ENCODE peak calls at places on chromosomes 6 and 20, in seven cellular contexts. J is RPMI8226, X is AG10803, I is glomerular endothelial cell, G is pancreas, N is body of pancreas, Z is EL. R is an unnamed sample.

GRCh38 chr20:62876826-62877728 is 15.5 kb upstream of the TCFL5 start:
- DNase-seq in J (no peak), X (peak; percentile 57), I (no peak), G (no peak), N (peak; percentile 64), Z (no peak), R (no peak)

GRCh38 chr6:2369606-2370005 is 124.2 kb upstream of the GMDS start:
- DNase-seq in J (peak; percentile 60), X (no peak), I (no peak), G (no peak), N (no peak), Z (no peak), R (no peak)

GRCh38 chr6:138162104-138162946 is 586 bp downstream of the ARFGEF3 start:
- DNase-seq in J (peak; percentile 15), X (no peak), I (no peak), G (peak; percentile 32), N (peak; percentile 55), Z (peak; percentile 4), R (no peak)

GRCh38 chr6:48426636-48427035 is 315.6 kb upstream of the PTCHD4 start:
- DNase-seq in J (no peak), X (peak; percentile 43), I (no peak), G (no peak), N (no peak), Z (peak; percentile 91), R (no peak)

GRCh38 chr6:109045423-109046012 is 49.1 kb downstream of the SESN1 start:
- DNase-seq in J (no peak), X (no peak), I (no peak), G (no peak), N (no peak), Z (no peak), R (no peak)

GRCh38 chr20:36018208-36018988 is 50.0 kb downstream of the CNBD2 start:
- DNase-seq in J (no peak), X (no peak), I (no peak), G (no peak), N (no peak), Z (no peak), R (no peak)

GRCh38 chr6:39669943-39670342 is 55.3 kb downstream of the KIF6 start:
- DNase-seq in J (no peak), X (no peak), I (no peak), G (no peak), N (no peak), Z (no peak), R (no peak)

GRCh38 chr20:48159156-48159971 is 374.1 kb upstream of the SULF2 start:
- DNase-seq in J (no peak), X (no peak), I (no peak), G (no peak), N (peak; percentile 17), Z (no peak), R (no peak)

GRCh38 chr6:626236-626635 is 30.7 kb downstream of the HUS1B start:
- DNase-seq in J (no peak), X (no peak), I (no peak), G (no peak), N (no peak), Z (peak; percentile 4), R (no peak)

GRCh38 chr6:137258170-137258569 is 39.0 kb upstream of the IFNGR1 start:
- DNase-seq in J (no peak), X (peak; percentile 31), I (no peak), G (no peak), N (peak; percentile 46), Z (no peak), R (no peak)

GRCh38 chr6:108638993-108639392 is 78.3 kb downstream of the FOXO3 start:
- DNase-seq in J (no peak), X (no peak), I (no peak), G (no peak), N (no peak), Z (no peak), R (no peak)

GRCh38 chr6:81003156-81003555 is 749.3 kb downstream of the TENT5A start:
- DNase-seq in J (no peak), X (peak; percentile 15), I (no peak), G (no peak), N (no peak), Z (peak; percentile 57), R (no peak)

GRCh38 chr6:63690210-63690609 is 54.6 kb downstream of the PHF3 start:
- DNase-seq in J (no peak), X (no peak), I (no peak), G (no peak), N (no peak), Z (no peak), R (no peak)

GRCh38 chr20:11906626-11907480 is 10.8 kb upstream of the BTBD3 start:
- DNase-seq in J (no peak), X (no peak), I (no peak), G (no peak), N (no peak), Z (no peak), R (no peak)

GRCh38 chr6:47633141-47633540 is 65.2 kb upstream of the ADGRF4 start:
- DNase-seq in J (no peak), X (peak; percentile 27), I (no peak), G (no peak), N (no peak), Z (peak; percentile 4), R (no peak)

GRCh38 chr20:35021063-35021462 is 65.4 kb downstream of the MYH7B start:
- DNase-seq in J (no peak), X (no peak), I (peak; percentile 79), G (no peak), N (no peak), Z (no peak), R (no peak)

GRCh38 chr6:19325335-19325789 is 511.8 kb upstream of the ID4 start:
- DNase-seq in J (no peak), X (peak; percentile 70), I (no peak), G (no peak), N (no peak), Z (no peak), R (no peak)

GRCh38 chr6:17892097-17892686 is 95.2 kb downstream of the KIF13A start:
- DNase-seq in J (no peak), X (no peak), I (no peak), G (no peak), N (no peak), Z (no peak), R (no peak)

GRCh38 chr20:11935754-11936551 is 18.3 kb downstream of the BTBD3 start:
- DNase-seq in J (no peak), X (no peak), I (no peak), G (no peak), N (no peak), Z (no peak), R (peak; percentile 70)

GRCh38 chr20:60867589-60867988 is 384.5 kb upstream of the CDH4 start:
- DNase-seq in J (no peak), X (no peak), I (no peak), G (peak; percentile 30), N (peak; percentile 33), Z (no peak), R (no peak)

GRCh38 chr6:90584636-90585255 is 2.1 kb downstream of the MAP3K7 start:
- DNase-seq in J (no peak), X (peak; percentile 24), I (no peak), G (no peak), N (no peak), Z (peak; percentile 23), R (no peak)

GRCh38 chr20:52948491-52948890 is 23.7 kb upstream of the TSHZ2 start:
- DNase-seq in J (no peak), X (no peak), I (no peak), G (no peak), N (no peak), Z (no peak), R (no peak)

GRCh38 chr6:126033696-126034095 is 47.4 kb downstream of the TRMT11 start:
- DNase-seq in J (peak; percentile 6), X (peak; percentile 95), I (peak; percentile 34), G (peak; percentile 17), N (peak; percentile 54), Z (peak; percentile 85), R (no peak)

GRCh38 chr6:30810813-30811329 is 66.5 kb upstream of the IER3 start:
- DNase-seq in J (peak; percentile 17), X (no peak), I (no peak), G (no peak), N (no peak), Z (no peak), R (no peak)

GRCh38 chr6:143183735-143184134 is 123.0 kb downstream of the AIG1 start:
- DNase-seq in J (no peak), X (no peak), I (no peak), G (no peak), N (no peak), Z (no peak), R (no peak)

GRCh38 chr20:64130271-64130670 is 22.9 kb upstream of the NPBWR2 start:
- DNase-seq in J (no peak), X (no peak), I (no peak), G (no peak), N (no peak), Z (no peak), R (no peak)

GRCh38 chr6:137903274-137903932 is 36.3 kb downstream of the TNFAIP3 start:
- DNase-seq in J (no peak), X (no peak), I (no peak), G (no peak), N (no peak), Z (no peak), R (no peak)